ENCODE peak calls at places on chromosome 12, in nine cellular contexts. One of them, this sample, is unnamed.

GRCh38 chr12:62320054-62320453 is 59.9 kb downstream of the USP15 start:
- DNase-seq in lower lobe of right lung: no peak
- DNase-seq in brain microvascular endothelial cell: no peak
- DNase-seq in GM12878: no peak
- DNase-seq in right atrium auricular region: no peak
- DNase-seq in GM23338: no peak
- DNase-seq in IMR-90: no peak
- DNase-seq in lung: no peak
- DNase-seq in effector memory CD4-positive, alpha-beta T cell: no peak
- DNase-seq in this sample: no peak

GRCh38 chr12:79217306-79217705 is 352.7 kb downstream of the SYT1 start:
- DNase-seq in lower lobe of right lung: no peak
- DNase-seq in brain microvascular endothelial cell: no peak
- DNase-seq in GM12878: no peak
- DNase-seq in right atrium auricular region: no peak
- DNase-seq in GM23338: peak; percentile 17
- DNase-seq in IMR-90: no peak
- DNase-seq in lung: no peak
- DNase-seq in effector memory CD4-positive, alpha-beta T cell: no peak
- DNase-seq in this sample: no peak

GRCh38 chr12:45532113-45532512 is 197.4 kb upstream of the ARID2 start:
- DNase-seq in lower lobe of right lung: no peak
- DNase-seq in brain microvascular endothelial cell: no peak
- DNase-seq in GM12878: no peak
- DNase-seq in right atrium auricular region: no peak
- DNase-seq in GM23338: peak; percentile 11
- DNase-seq in IMR-90: no peak
- DNase-seq in lung: no peak
- DNase-seq in effector memory CD4-positive, alpha-beta T cell: no peak
- DNase-seq in this sample: no peak

GRCh38 chr12:8687846-8688601 is 9.8 kb upstream of the RIMKLB start:
- DNase-seq in lower lobe of right lung: no peak
- DNase-seq in brain microvascular endothelial cell: peak; percentile 79
- DNase-seq in GM12878: no peak
- DNase-seq in right atrium auricular region: no peak
- DNase-seq in GM23338: peak; percentile 56
- DNase-seq in IMR-90: peak; percentile 82
- DNase-seq in lung: peak; percentile 56
- DNase-seq in effector memory CD4-positive, alpha-beta T cell: no peak
- DNase-seq in this sample: no peak

GRCh38 chr12:56838602-56839488 is 75.7 kb downstream of the HSD17B6 start:
- DNase-seq in lower lobe of right lung: no peak
- DNase-seq in brain microvascular endothelial cell: no peak
- DNase-seq in GM12878: no peak
- DNase-seq in right atrium auricular region: no peak
- DNase-seq in GM23338: no peak
- DNase-seq in IMR-90: no peak
- DNase-seq in lung: peak; percentile 48
- DNase-seq in effector memory CD4-positive, alpha-beta T cell: no peak
- DNase-seq in this sample: no peak

GRCh38 chr12:12715459-12716150 is 1.6 kb upstream of the CDKN1B start:
- DNase-seq in lower lobe of right lung: no peak
- DNase-seq in brain microvascular endothelial cell: no peak
- DNase-seq in GM12878: no peak
- DNase-seq in right atrium auricular region: no peak
- DNase-seq in GM23338: no peak
- DNase-seq in IMR-90: no peak
- DNase-seq in lung: no peak
- DNase-seq in effector memory CD4-positive, alpha-beta T cell: no peak
- DNase-seq in this sample: no peak

GRCh38 chr12:94817695-94818075 is 167.3 kb upstream of the TMCC3 start:
- DNase-seq in lower lobe of right lung: no peak
- DNase-seq in brain microvascular endothelial cell: no peak
- DNase-seq in GM12878: no peak
- DNase-seq in right atrium auricular region: no peak
- DNase-seq in GM23338: no peak
- DNase-seq in IMR-90: no peak
- DNase-seq in lung: no peak
- DNase-seq in effector memory CD4-positive, alpha-beta T cell: no peak
- DNase-seq in this sample: no peak

GRCh38 chr12:128040971-128041370 is 226.0 kb upstream of the TMEM132C start:
- DNase-seq in lower lobe of right lung: no peak
- DNase-seq in brain microvascular endothelial cell: no peak
- DNase-seq in GM12878: no peak
- DNase-seq in right atrium auricular region: no peak
- DNase-seq in GM23338: no peak
- DNase-seq in IMR-90: no peak
- DNase-seq in lung: no peak
- DNase-seq in effector memory CD4-positive, alpha-beta T cell: no peak
- DNase-seq in this sample: no peak

GRCh38 chr12:2688381-2688881 is 106.3 kb upstream of the FKBP4 start:
- DNase-seq in lower lobe of right lung: no peak
- DNase-seq in brain microvascular endothelial cell: no peak
- DNase-seq in GM12878: no peak
- DNase-seq in right atrium auricular region: no peak
- DNase-seq in GM23338: no peak
- DNase-seq in IMR-90: no peak
- DNase-seq in lung: peak; percentile 14
- DNase-seq in effector memory CD4-positive, alpha-beta T cell: no peak
- DNase-seq in this sample: no peak

GRCh38 chr12:91219511-91219910 is 36.9 kb upstream of the DCN start:
- DNase-seq in lower lobe of right lung: no peak
- DNase-seq in brain microvascular endothelial cell: peak; percentile 11
- DNase-seq in GM12878: no peak
- DNase-seq in right atrium auricular region: no peak
- DNase-seq in GM23338: no peak
- DNase-seq in IMR-90: peak; percentile 58
- DNase-seq in lung: no peak
- DNase-seq in effector memory CD4-positive, alpha-beta T cell: no peak
- DNase-seq in this sample: no peak

GRCh38 chr12:46364777-46365580 is 7.6 kb downstream of the SLC38A2 start:
- DNase-seq in lower lobe of right lung: no peak
- DNase-seq in brain microvascular endothelial cell: peak; percentile 82
- DNase-seq in GM12878: no peak
- DNase-seq in right atrium auricular region: peak; percentile 76
- DNase-seq in GM23338: no peak
- DNase-seq in IMR-90: peak; percentile 85
- DNase-seq in lung: peak; percentile 52
- DNase-seq in effector memory CD4-positive, alpha-beta T cell: no peak
- DNase-seq in this sample: no peak

GRCh38 chr12:55931317-55931779 is 386 bp downstream of the DGKA start:
- DNase-seq in lower lobe of right lung: no peak
- DNase-seq in brain microvascular endothelial cell: no peak
- DNase-seq in GM12878: no peak
- DNase-seq in right atrium auricular region: no peak
- DNase-seq in GM23338: no peak
- DNase-seq in IMR-90: no peak
- DNase-seq in lung: no peak
- DNase-seq in effector memory CD4-positive, alpha-beta T cell: no peak
- DNase-seq in this sample: no peak

DNA sequence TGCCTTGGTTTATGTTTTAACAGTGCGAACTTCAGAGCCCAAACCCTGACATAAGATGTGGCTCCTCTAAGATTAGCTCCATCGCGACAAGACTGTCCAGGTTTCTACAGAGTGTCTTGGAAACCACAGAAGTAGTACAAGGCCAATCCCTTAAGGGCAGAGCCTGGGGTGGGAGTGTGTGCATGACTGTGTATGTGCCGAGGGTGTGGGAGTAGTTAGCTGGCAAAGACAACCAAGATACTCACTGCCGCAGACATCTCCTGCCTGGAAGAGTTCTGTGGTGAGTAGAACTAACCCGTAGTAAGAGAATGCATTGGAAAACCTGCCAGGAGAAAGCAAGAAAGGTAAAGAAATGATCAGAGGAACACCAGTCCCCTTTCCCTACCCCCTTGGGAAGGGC is 54.1 kb downstream of the DAO start:
- DNase-seq in lower lobe of right lung: no peak
- DNase-seq in brain microvascular endothelial cell: no peak
- DNase-seq in GM12878: no peak
- DNase-seq in right atrium auricular region: no peak
- DNase-seq in GM23338: no peak
- DNase-seq in IMR-90: no peak
- DNase-seq in lung: no peak
- DNase-seq in effector memory CD4-positive, alpha-beta T cell: no peak
- DNase-seq in this sample: no peak
- H3K27me3 ChIP-seq in lower lobe of right lung: no peaks in the 10 kb centered on the region
- H3K27me3 ChIP-seq in brain microvascular endothelial cell: no peaks in the 10 kb centered on the region
- H3K27me3 ChIP-seq in GM12878: no peaks in the 10 kb centered on the region
- H3K27me3 ChIP-seq in right atrium auricular region: no peaks in the 10 kb centered on the region
- H3K27me3 ChIP-seq in GM23338: no peaks in the 10 kb centered on the region
- H3K27me3 ChIP-seq in IMR-90: peaks cover 28% of the 10 kb centered on the region
- H3K27me3 ChIP-seq in lung: no peaks in the 10 kb centered on the region
- H3K27me3 ChIP-seq in effector memory CD4-positive, alpha-beta T cell: no peaks in the 10 kb centered on the region
- H3K27me3 ChIP-seq in this sample: no peaks in the 10 kb centered on the region

GRCh38 chr12:117311-117710 is 50.7 kb downstream of the IQSEC3 start:
- DNase-seq in lower lobe of right lung: peak; percentile 20
- DNase-seq in brain microvascular endothelial cell: no peak
- DNase-seq in GM12878: no peak
- DNase-seq in right atrium auricular region: no peak
- DNase-seq in GM23338: no peak
- DNase-seq in IMR-90: no peak
- DNase-seq in lung: no peak
- DNase-seq in effector memory CD4-positive, alpha-beta T cell: no peak
- DNase-seq in this sample: no peak

GRCh38 chr12:117816-118345 is 51.3 kb downstream of the IQSEC3 start:
- DNase-seq in lower lobe of right lung: peak; percentile 58
- DNase-seq in brain microvascular endothelial cell: no peak
- DNase-seq in GM12878: no peak
- DNase-seq in right atrium auricular region: no peak
- DNase-seq in GM23338: no peak
- DNase-seq in IMR-90: no peak
- DNase-seq in lung: no peak
- DNase-seq in effector memory CD4-positive, alpha-beta T cell: no peak
- DNase-seq in this sample: no peak

GRCh38 chr12:114626-115211 is 48.2 kb downstream of the IQSEC3 start:
- DNase-seq in lower lobe of right lung: no peak
- DNase-seq in brain microvascular endothelial cell: no peak
- DNase-seq in GM12878: no peak
- DNase-seq in right atrium auricular region: no peak
- DNase-seq in GM23338: no peak
- DNase-seq in IMR-90: no peak
- DNase-seq in lung: no peak
- DNase-seq in effector memory CD4-positive, alpha-beta T cell: no peak
- DNase-seq in this sample: no peak

GRCh38 chr12:115518-115917 is 49.0 kb downstream of the IQSEC3 start:
- DNase-seq in lower lobe of right lung: no peak
- DNase-seq in brain microvascular endothelial cell: no peak
- DNase-seq in GM12878: no peak
- DNase-seq in right atrium auricular region: no peak
- DNase-seq in GM23338: no peak
- DNase-seq in IMR-90: no peak
- DNase-seq in lung: no peak
- DNase-seq in effector memory CD4-positive, alpha-beta T cell: no peak
- DNase-seq in this sample: no peak

GRCh38 chr12:115960-116915 is 49.7 kb downstream of the IQSEC3 start:
- DNase-seq in lower lobe of right lung: peak; percentile 36
- DNase-seq in brain microvascular endothelial cell: no peak
- DNase-seq in GM12878: no peak
- DNase-seq in right atrium auricular region: no peak
- DNase-seq in GM23338: peak; percentile 35
- DNase-seq in IMR-90: no peak
- DNase-seq in lung: no peak
- DNase-seq in effector memory CD4-positive, alpha-beta T cell: no peak
- DNase-seq in this sample: no peak
- H3K27me3 ChIP-seq in lower lobe of right lung: peaks cover 4% of the 10 kb centered on the region
- H3K27me3 ChIP-seq in brain microvascular endothelial cell: no peaks in the 10 kb centered on the region
- H3K27me3 ChIP-seq in GM12878: no peaks in the 10 kb centered on the region
- H3K27me3 ChIP-seq in right atrium auricular region: no peaks in the 10 kb centered on the region
- H3K27me3 ChIP-seq in GM23338: no peaks in the 10 kb centered on the region
- H3K27me3 ChIP-seq in IMR-90: peaks cover 71% of the 10 kb centered on the region
- H3K27me3 ChIP-seq in lung: no peaks in the 10 kb centered on the region
- H3K27me3 ChIP-seq in effector memory CD4-positive, alpha-beta T cell: no peaks in the 10 kb centered on the region
- H3K27me3 ChIP-seq in this sample: no peaks in the 10 kb centered on the region

GRCh38 chr12:102954143-102954542 is 3.3 kb upstream of the ASCL1 start:
- DNase-seq in lower lobe of right lung: no peak
- DNase-seq in brain microvascular endothelial cell: no peak
- DNase-seq in GM12878: no peak
- DNase-seq in right atrium auricular region: no peak
- DNase-seq in GM23338: no peak
- DNase-seq in IMR-90: no peak
- DNase-seq in lung: no peak
- DNase-seq in effector memory CD4-positive, alpha-beta T cell: no peak
- DNase-seq in this sample: no peak
- H3K27me3 ChIP-seq in lower lobe of right lung: peaks cover 87% of the 10 kb centered on the region
- H3K27me3 ChIP-seq in brain microvascular endothelial cell: peaks cover 60% of the 10 kb centered on the region
- H3K27me3 ChIP-seq in GM12878: no peaks in the 10 kb centered on the region
- H3K27me3 ChIP-seq in right atrium auricular region: peaks cover 2% of the 10 kb centered on the region
- H3K27me3 ChIP-seq in GM23338: peaks cover 100% of the 10 kb centered on the region
- H3K27me3 ChIP-seq in IMR-90: peaks cover 44% of the 10 kb centered on the region
- H3K27me3 ChIP-seq in lung: peaks cover 9% of the 10 kb centered on the region
- H3K27me3 ChIP-seq in effector memory CD4-positive, alpha-beta T cell: peaks cover 28% of the 10 kb centered on the region
- H3K27me3 ChIP-seq in this sample: no peaks in the 10 kb centered on the region

DNA sequence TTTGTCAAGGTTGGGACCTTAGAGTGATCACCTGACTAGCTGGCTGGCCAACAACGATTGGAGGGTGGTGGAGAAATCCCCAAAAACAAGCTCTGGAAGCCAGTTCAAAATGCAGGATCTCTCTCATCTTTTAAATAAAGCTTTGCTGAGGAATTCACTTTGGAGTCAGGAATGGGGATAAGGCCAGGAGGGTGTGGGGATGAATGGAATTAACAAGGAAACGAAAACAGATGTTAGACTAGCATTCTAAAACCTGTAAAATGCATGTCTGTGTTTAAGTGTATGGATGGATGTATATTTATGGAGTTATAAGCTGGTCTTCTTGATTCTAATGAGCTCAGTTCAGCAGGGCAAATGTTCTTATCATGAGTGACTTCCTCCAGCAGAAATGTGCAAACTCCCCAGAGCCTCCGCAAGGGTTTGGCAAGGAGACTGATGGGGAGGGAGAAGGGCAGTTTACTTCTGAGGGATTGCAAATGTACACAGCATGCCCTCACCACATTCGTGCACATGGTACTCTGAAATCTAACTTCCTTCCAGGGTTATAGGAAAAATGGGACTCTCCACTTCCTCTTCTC is 149.1 kb downstream of the NTF3 start:
- DNase-seq in lower lobe of right lung: no peak
- DNase-seq in brain microvascular endothelial cell: no peak
- DNase-seq in GM12878: no peak
- DNase-seq in right atrium auricular region: no peak
- DNase-seq in GM23338: no peak
- DNase-seq in IMR-90: peak; percentile 43
- DNase-seq in lung: no peak
- DNase-seq in effector memory CD4-positive, alpha-beta T cell: no peak
- DNase-seq in this sample: no peak
- H3K27me3 ChIP-seq in lower lobe of right lung: no peaks in the 10 kb centered on the region
- H3K27me3 ChIP-seq in brain microvascular endothelial cell: no peaks in the 10 kb centered on the region
- H3K27me3 ChIP-seq in GM12878: peaks cover 3% of the 10 kb centered on the region
- H3K27me3 ChIP-seq in right atrium auricular region: no peaks in the 10 kb centered on the region
- H3K27me3 ChIP-seq in GM23338: no peaks in the 10 kb centered on the region
- H3K27me3 ChIP-seq in IMR-90: peaks cover under 1% of the 10 kb centered on the region
- H3K27me3 ChIP-seq in lung: no peaks in the 10 kb centered on the region
- H3K27me3 ChIP-seq in effector memory CD4-positive, alpha-beta T cell: no peaks in the 10 kb centered on the region
- H3K27me3 ChIP-seq in this sample: no peaks in the 10 kb centered on the region

DNA sequence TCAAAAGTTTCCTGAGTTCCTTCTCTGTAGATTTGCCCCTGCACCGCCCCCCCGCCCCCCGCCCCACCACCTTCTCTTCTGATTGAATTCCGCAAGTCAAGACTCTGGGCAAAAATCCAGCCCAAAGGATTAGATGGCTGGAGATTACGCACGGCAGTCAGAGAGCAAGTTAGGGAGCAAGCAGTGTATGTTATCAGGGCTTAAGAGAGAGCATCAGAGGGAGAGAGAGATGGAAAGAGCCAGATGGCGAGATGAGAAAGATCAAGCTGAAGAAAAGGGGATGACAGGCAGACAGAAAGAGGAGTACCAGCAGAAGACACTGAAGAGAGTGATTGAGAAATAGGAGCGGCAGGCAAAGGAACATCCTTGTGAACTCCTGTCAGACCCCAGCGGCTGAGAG is 13.9 kb upstream of the ANKRD33 start:
- DNase-seq in lower lobe of right lung: no peak
- DNase-seq in brain microvascular endothelial cell: no peak
- DNase-seq in GM12878: no peak
- DNase-seq in right atrium auricular region: no peak
- DNase-seq in GM23338: no peak
- DNase-seq in IMR-90: peak; percentile 49
- DNase-seq in lung: no peak
- DNase-seq in effector memory CD4-positive, alpha-beta T cell: no peak
- DNase-seq in this sample: no peak
- H3K27me3 ChIP-seq in lower lobe of right lung: peaks cover 15% of the 10 kb centered on the region
- H3K27me3 ChIP-seq in brain microvascular endothelial cell: peaks cover 15% of the 10 kb centered on the region
- H3K27me3 ChIP-seq in GM12878: peaks cover 4% of the 10 kb centered on the region
- H3K27me3 ChIP-seq in right atrium auricular region: peaks cover 2% of the 10 kb centered on the region
- H3K27me3 ChIP-seq in GM23338: peaks cover 18% of the 10 kb centered on the region
- H3K27me3 ChIP-seq in IMR-90: peaks cover 27% of the 10 kb centered on the region
- H3K27me3 ChIP-seq in lung: no peaks in the 10 kb centered on the region
- H3K27me3 ChIP-seq in effector memory CD4-positive, alpha-beta T cell: peaks cover 4% of the 10 kb centered on the region
- H3K27me3 ChIP-seq in this sample: no peaks in the 10 kb centered on the region

This sample was measured in right lobe of liver.